ENCODE peak calls at places on chromosome 15, in five cellular contexts. O is cardiac fibroblast, M is AG10803, D is mucosa of descending colon, I is coronary artery. T is an unnamed sample.

GRCh38 chr15:27095809-27096580 is 125.0 kb downstream of the GABRG3 start:
- DNase-seq in O (no peak), M (peak), D (no peak), I (no peak), T (no peak)

GRCh38 chr15:73573572-73573971 is 59.6 kb downstream of the NPTN start:
- DNase-seq in O (peak), M (peak), D (peak), I (no peak), T (peak)

GRCh38 chr15:56532766-56533455 is 68.0 kb upstream of the MNS1 start:
- DNase-seq in O (no peak), M (no peak), D (no peak), I (no peak), T (no peak)

GRCh38 chr15:92079047-92079446 is 225.5 kb downstream of the SLCO3A1 start:
- DNase-seq in O (peak), M (no peak), D (no peak), I (no peak), T (no peak)

GRCh38 chr15:52804526-52805081 is 14.5 kb upstream of the ONECUT1 start:
- DNase-seq in O (no peak), M (no peak), D (no peak), I (no peak), T (peak)

GRCh38 chr15:100043069-100043641 is 298.6 kb downstream of the ADAMTS17 start:
- DNase-seq in O (peak), M (peak), D (no peak), I (no peak), T (peak)

GRCh38 chr15:91561371-91562100 is 292.0 kb upstream of the SLCO3A1 start:
- DNase-seq in O (peak), M (peak), D (no peak), I (no peak), T (peak)

GRCh38 chr15:88610756-88611231 is 10.3 kb upstream of the AEN start:
- DNase-seq in O (no peak), M (peak), D (no peak), I (no peak), T (no peak)

GRCh38 chr15:51776952-51777574 is 25.7 kb downstream of the TMOD2 start:
- DNase-seq in O (peak), M (peak), D (peak), I (no peak), T (peak)

GRCh38 chr15:47991376-47991775 is 129.4 kb upstream of the SLC24A5 start:
- DNase-seq in O (peak), M (no peak), D (no peak), I (no peak), T (peak)

GRCh38 chr15:69729167-69729748 is 276.6 kb downstream of the RPLP1 start:
- DNase-seq in O (peak), M (peak), D (peak), I (no peak), T (peak)

GRCh38 chr15:40054746-40055575 is 16.0 kb upstream of the SRP14 start:
- DNase-seq in O (peak), M (peak), D (no peak), I (peak), T (peak)

GRCh38 chr15:65869954-65870871 is 922 bp downstream of the RAB11A start:
- DNase-seq in O (peak), M (peak), D (peak), I (peak), T (peak)

GRCh38 chr15:68721886-68722285 is 98.8 kb downstream of the ANP32A start:
- DNase-seq in O (no peak), M (no peak), D (no peak), I (no peak), T (no peak)

GRCh38 chr15:75031773-75032302 is 8.4 kb downstream of the PPCDC start:
- DNase-seq in O (no peak), M (no peak), D (no peak), I (no peak), T (no peak)

GRCh38 chr15:75002398-75002797 is 7.0 kb downstream of the SCAMP5 start:
- DNase-seq in O (no peak), M (no peak), D (no peak), I (no peak), T (no peak)

GRCh38 chr15:63372753-63373152 is 8.9 kb downstream of the CA12 start:
- DNase-seq in O (no peak), M (peak), D (no peak), I (no peak), T (peak)

GRCh38 chr15:69074011-69074842 is 59.7 kb downstream of the NOX5 start:
- DNase-seq in O (peak), M (peak), D (peak), I (no peak), T (peak)

GRCh38 chr15:41180206-41180789 is 50.3 kb downstream of the EXD1 start:
- DNase-seq in O (no peak), M (no peak), D (no peak), I (no peak), T (peak)

GRCh38 chr15:74844319-74845207 is 1.6 kb upstream of the ULK3 start:
- DNase-seq in O (no peak), M (no peak), D (no peak), I (no peak), T (no peak)

GRCh38 chr15:70127288-70127746 is 29.6 kb upstream of the TLE3 start:
- DNase-seq in O (peak), M (no peak), D (no peak), I (no peak), T (no peak)

GRCh38 chr15:61383421-61383820 is 154.3 kb upstream of the RORA start:
- DNase-seq in O (peak), M (peak), D (no peak), I (no peak), T (peak)

GRCh38 chr15:70086636-70087035 is 11.1 kb downstream of the TLE3 start:
- DNase-seq in O (no peak), M (no peak), D (no peak), I (no peak), T (no peak)

GRCh38 chr15:53808058-53808703 is 48.7 kb upstream of the WDR72 start:
- DNase-seq in O (peak), M (peak), D (no peak), I (no peak), T (no peak)

GRCh38 chr15:84822774-84823579 is 5.8 kb downstream of the ALPK3 start:
- DNase-seq in O (no peak), M (no peak), D (no peak), I (peak), T (no peak)

GRCh38 chr15:41948499-41948898 is 23.9 kb downstream of the EHD4 start:
- DNase-seq in O (no peak), M (peak), D (no peak), I (no peak), T (no peak)

GRCh38 chr15:61047783-61048182 is 181.3 kb downstream of the RORA start:
- DNase-seq in O (peak), M (no peak), D (no peak), I (no peak), T (no peak)

GRCh38 chr15:50024183-50024795 is 94.7 kb downstream of the ATP8B4 start:
- DNase-seq in O (no peak), M (peak), D (no peak), I (no peak), T (peak)

GRCh38 chr15:25236861-25237155 is 202.0 kb downstream of the UBE3A start:
- DNase-seq in O (no peak), M (no peak), D (no peak), I (no peak), T (no peak)

GRCh38 chr15:83111149-83111548 is 3.7 kb downstream of the TM6SF1 start:
- DNase-seq in O (no peak), M (no peak), D (no peak), I (no peak), T (no peak)

GRCh38 chr15:70378126-70379031 is 280.7 kb upstream of the TLE3 start:
- DNase-seq in O (no peak), M (no peak), D (no peak), I (peak), T (no peak)

GRCh38 chr15:81146454-81146853 is 12.4 kb downstream of the CFAP161 start:
- DNase-seq in O (no peak), M (no peak), D (no peak), I (no peak), T (no peak)

GRCh38 chr15:75455982-75456531 is 4.6 kb upstream of the SIN3A start:
- DNase-seq in O (peak), M (peak), D (peak), I (no peak), T (peak)

GRCh38 chr15:51267047-51267713 is 71.2 kb downstream of the CYP19A1 start:
- DNase-seq in O (no peak), M (no peak), D (no peak), I (no peak), T (no peak)

GRCh38 chr15:82540055-82540983 is at the start of gene RPS17:
- DNase-seq in O (peak), M (peak), D (peak), I (peak), T (peak)

GRCh38 chr15:101122806-101123205 is 129.0 kb downstream of the CHSY1 start:
- DNase-seq in O (no peak), M (no peak), D (no peak), I (no peak), T (no peak)
- H3K4me3 ChIP-seq in O (no peak), M (no peak), D (no peak), I (no peak), T (no peak)

GRCh38 chr15:57663262-57663661 is 43.3 kb upstream of the POLR2M start:
- DNase-seq in O (no peak), M (no peak), D (no peak), I (no peak), T (no peak)

GRCh38 chr15:57665187-57665586 is 41.3 kb upstream of the POLR2M start:
- DNase-seq in O (no peak), M (no peak), D (no peak), I (no peak), T (no peak)

GRCh38 chr15:57668074-57668473 is 38.4 kb upstream of the POLR2M start:
- DNase-seq in O (no peak), M (no peak), D (no peak), I (no peak), T (no peak)

GRCh38 chr15:57665939-57666338 is 40.6 kb upstream of the POLR2M start:
- DNase-seq in O (no peak), M (no peak), D (no peak), I (no peak), T (no peak)

DNA sequence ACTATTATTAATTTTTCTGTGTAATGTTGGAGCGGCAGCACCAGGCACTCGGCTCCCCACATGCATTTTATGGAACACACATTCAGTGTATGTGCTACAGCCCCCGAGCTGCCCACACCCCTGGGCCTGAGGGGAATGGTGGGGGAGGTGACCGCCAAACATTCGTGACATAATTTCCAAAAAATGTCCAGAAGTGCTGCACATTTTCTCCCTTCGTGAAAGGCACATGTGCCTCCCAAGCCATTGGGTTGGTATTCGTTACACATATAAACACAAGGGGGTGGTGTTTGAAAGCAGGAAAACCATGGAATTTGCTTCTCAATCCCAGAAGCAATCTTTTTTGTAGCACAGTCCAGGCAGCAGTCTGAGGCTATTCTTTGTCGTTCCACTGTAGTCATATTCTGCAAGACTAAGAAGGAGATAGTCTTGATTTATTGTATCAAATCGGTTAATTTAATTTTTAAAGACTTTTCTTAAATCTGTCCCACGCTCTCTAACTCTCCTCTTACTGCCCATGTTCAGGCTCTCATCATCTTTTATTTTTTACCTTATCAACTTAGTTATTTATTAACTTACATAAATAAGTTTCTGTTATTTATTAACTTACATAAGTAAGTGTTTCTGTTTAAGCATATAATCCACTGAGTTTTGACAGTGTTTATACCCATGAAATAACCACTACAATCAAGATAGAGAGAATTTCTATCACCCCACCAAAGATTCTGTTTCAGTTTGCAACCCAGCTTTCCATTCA is 39.2 kb upstream of the POLR2M start:
- DNase-seq in O (peak), M (peak), D (peak), I (no peak), T (peak)
- TF ChIP-seq CTCF in O (peak), M (peak), D (no peak), I (no peak), T (peak)

DNA sequence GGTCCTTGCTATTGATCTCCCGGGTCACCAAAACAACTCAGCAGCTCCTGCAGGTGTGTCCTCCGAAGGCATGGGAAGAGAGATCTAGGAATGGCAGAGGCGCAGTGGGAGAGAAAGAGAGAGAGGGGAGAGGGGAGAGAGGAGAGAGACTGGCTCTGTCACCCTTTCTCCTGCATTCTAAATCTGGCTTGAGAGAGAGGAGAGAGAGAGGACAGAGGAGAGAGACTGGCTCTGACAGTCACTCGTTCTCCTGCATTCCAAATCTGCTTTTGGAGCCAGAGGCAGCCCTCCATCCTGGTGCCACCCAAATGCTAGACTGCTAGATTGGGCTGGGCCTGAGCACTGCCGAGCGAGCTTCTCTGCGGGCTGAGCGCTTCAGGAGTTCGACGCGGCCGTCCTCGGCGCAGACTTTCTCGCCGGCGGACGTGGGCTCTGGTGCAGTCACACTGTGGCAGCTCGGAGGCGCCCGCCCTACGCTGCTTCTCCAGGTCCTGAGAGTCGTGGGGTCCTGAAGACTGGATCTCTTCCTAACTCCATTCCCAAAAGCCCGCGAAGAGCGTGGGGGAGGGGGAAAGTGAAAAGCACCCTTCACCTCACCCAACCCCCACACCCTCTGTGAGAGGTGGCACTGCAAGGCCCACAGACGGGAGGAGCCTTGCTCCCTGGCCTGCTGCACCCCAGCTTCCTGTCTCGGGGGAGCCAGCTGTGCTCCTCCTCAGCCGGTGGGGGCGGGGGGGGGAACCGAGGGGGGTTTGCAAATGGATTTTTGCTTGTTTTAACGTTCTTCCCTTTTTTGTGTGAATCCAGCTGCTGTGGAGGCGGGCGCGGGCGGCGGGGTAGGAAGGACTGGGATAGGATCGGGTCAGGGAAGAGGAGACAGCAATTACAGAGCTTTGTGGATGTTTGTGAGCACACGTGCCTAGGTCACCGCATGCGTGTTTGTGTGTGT is 222.3 kb downstream of the MEIS2 start:
- DNase-seq in O (peak), M (no peak), D (no peak), I (no peak), T (no peak)
- H3K4me3 ChIP-seq in O (peak), M (no peak), D (no peak), I (peak), T (no peak)

GRCh38 chr15:101608182-101608581 is 44.0 kb downstream of the TM2D3 start:
- DNase-seq in O (no peak), M (no peak), D (no peak), I (no peak), T (no peak)
- TF ChIP-seq CTCF in O (no peak), M (no peak), D (no peak), I (no peak), T (no peak)

GRCh38 chr15:67121725-67122600 is 56.6 kb downstream of the SMAD3 start:
- DNase-seq in O (no peak), M (no peak), D (no peak), I (no peak), T (no peak)
- H3K4me3 ChIP-seq in O (no peak), M (no peak), D (no peak), I (peak), T (no peak)

GRCh38 chr15:90191795-90192494 is 9.2 kb upstream of the SEMA4B start:
- DNase-seq in O (no peak), M (peak), D (peak), I (no peak), T (peak)
- TF ChIP-seq CTCF in O (no peak), M (no peak), D (no peak), I (no peak), T (no peak)

GRCh38 chr15:45373961-45374360 is 4.4 kb downstream of the GATM start:
- DNase-seq in O (no peak), M (no peak), D (no peak), I (no peak), T (no peak)
- H3K4me3 ChIP-seq in O (no peak), M (no peak), D (no peak), I (peak), T (no peak)

DNA sequence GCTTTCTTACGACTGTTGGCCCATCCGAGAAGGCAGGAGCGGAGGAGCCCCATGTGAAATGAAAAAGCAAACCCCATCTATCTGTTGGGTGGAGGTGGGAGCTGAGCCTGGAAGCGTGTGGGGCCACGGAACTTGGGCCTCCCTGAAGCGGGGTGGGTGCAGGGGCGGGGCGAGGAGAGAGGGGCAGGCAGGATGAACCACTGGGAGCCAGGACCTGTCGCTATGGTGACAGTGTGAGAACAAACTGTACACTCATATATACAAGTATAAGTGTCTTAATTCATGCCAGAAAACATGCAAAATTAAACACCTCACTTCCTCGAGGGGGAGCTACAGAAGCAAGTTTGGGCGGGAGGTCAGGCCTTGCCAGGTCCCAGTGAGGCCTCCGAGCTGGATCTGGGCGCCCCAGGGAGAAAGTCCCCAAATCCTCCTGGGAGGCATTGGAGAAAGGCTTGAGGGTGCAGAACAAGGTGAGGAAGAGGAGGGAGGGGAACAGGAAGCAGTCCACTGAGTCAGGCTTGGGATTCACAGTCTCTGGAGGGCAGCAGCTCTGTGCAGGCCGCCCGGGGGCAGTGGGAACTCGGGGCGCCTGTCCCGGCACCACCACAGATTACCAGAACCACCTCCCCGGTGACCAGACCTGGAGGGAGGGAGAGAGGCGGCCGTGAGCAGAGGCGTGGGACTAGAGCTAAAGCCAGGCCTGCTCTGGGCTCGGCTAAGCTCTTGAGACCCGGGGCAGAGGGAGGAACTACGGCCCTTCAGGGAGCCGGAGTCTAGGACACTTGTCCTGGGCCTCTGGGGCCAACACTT is 34.8 kb downstream of the RBPMS2 start:
- DNase-seq in O (peak), M (peak), D (peak), I (no peak), T (peak)
- TF ChIP-seq CTCF in O (peak), M (peak), D (no peak), I (no peak), T (peak)

T was measured in foreskin fibroblast.